ENCODE peak calls at places on chromosomes 5 and 9, in nine cellular contexts. W, Q, X, G, N, J, M, A and F are unnamed samples.
A peak's percentile ranks its signal among the peaks of the same experiment; 100 is the strongest.

GRCh38 chr5:104241051-104241450 is 678.5 kb upstream of the NUDT12 start:
- DNase-seq in W (no peak), Q (no peak), X (peak; percentile 73), G (no peak), N (no peak), J (no peak), M (no peak), A (peak; percentile 16), F (peak; percentile 19)

GRCh38 chr9:89278997-89279739 is 31.8 kb upstream of the CKS2 start:
- DNase-seq in W (no peak), Q (peak; percentile 68), X (no peak), G (peak; percentile 51), N (no peak), J (no peak), M (peak; percentile 38), A (peak; percentile 49), F (no peak)

GRCh38 chr5:107468286-107468685 is 202.5 kb downstream of the EFNA5 start:
- DNase-seq in W (no peak), Q (no peak), X (no peak), G (no peak), N (no peak), J (no peak), M (peak; percentile 20), A (no peak), F (no peak)

GRCh38 chr5:178772351-178772750 is 41.9 kb upstream of the ZNF354A start:
- DNase-seq in W (no peak), Q (no peak), X (no peak), G (no peak), N (no peak), J (peak; percentile 45), M (no peak), A (no peak), F (no peak)

GRCh38 chr5:103224118-103224893 is 34.3 kb upstream of the MACIR start:
- DNase-seq in W (no peak), Q (peak; percentile 45), X (no peak), G (peak; percentile 71), N (no peak), J (no peak), M (peak; percentile 50), A (peak; percentile 55), F (no peak)

GRCh38 chr9:32672478-32672877 is 37.0 kb upstream of the TAF1L start:
- DNase-seq in W (no peak), Q (no peak), X (no peak), G (peak; percentile 74), N (no peak), J (no peak), M (peak; percentile 99), A (peak; percentile 23), F (no peak)

GRCh38 chr9:123343428-123344272 is 12.3 kb upstream of the CRB2 start:
- DNase-seq in W (no peak), Q (no peak), X (no peak), G (no peak), N (no peak), J (no peak), M (peak; percentile 23), A (peak; percentile 39), F (no peak)

GRCh38 chr9:112081918-112082729 is 93.0 kb downstream of the SUSD1 start:
- DNase-seq in W (no peak), Q (no peak), X (no peak), G (no peak), N (no peak), J (no peak), M (no peak), A (no peak), F (no peak)

GRCh38 chr5:150409638-150410523 is 2.8 kb downstream of the CD74 start:
- DNase-seq in W (peak; percentile 61), Q (peak; percentile 91), X (peak; percentile 91), G (peak; percentile 86), N (peak; percentile 52), J (peak; percentile 82), M (peak; percentile 79), A (peak; percentile 80), F (peak; percentile 34)

GRCh38 chr5:150404991-150405816 is 7.5 kb downstream of the CD74 start:
- DNase-seq in W (no peak), Q (no peak), X (no peak), G (no peak), N (no peak), J (no peak), M (no peak), A (no peak), F (no peak)

GRCh38 chr5:150404121-150404990 is 8.4 kb downstream of the CD74 start:
- DNase-seq in W (no peak), Q (no peak), X (no peak), G (no peak), N (no peak), J (no peak), M (no peak), A (no peak), F (no peak)

GRCh38 chr5:150406120-150407096 is 6.3 kb downstream of the CD74 start:
- DNase-seq in W (no peak), Q (no peak), X (no peak), G (no peak), N (no peak), J (no peak), M (no peak), A (no peak), F (no peak)

GRCh38 chr5:150407097-150407720 is 5.5 kb downstream of the CD74 start:
- DNase-seq in W (no peak), Q (no peak), X (no peak), G (no peak), N (no peak), J (no peak), M (no peak), A (no peak), F (no peak)
- H3K27ac ChIP-seq in W (no peak overlapping the region), Q (no peak overlapping the region), X (peak overlapping the region; percentile 21), G (no peak overlapping the region), N (peak overlapping the region; percentile 91), J (no peak overlapping the region), M (no peak overlapping the region), A (no peak overlapping the region), F (no peak overlapping the region)

GRCh38 chr5:956941-957729 is 51.5 kb upstream of the NKD2 start:
- DNase-seq in W (no peak), Q (peak; percentile 28), X (no peak), G (peak; percentile 66), N (no peak), J (no peak), M (peak; percentile 92), A (peak; percentile 46), F (no peak)

GRCh38 chr5:960551-960950 is 48.1 kb upstream of the NKD2 start:
- DNase-seq in W (no peak), Q (peak; percentile 17), X (no peak), G (no peak), N (no peak), J (peak; percentile 70), M (no peak), A (no peak), F (no peak)

GRCh38 chr5:957730-958485 is 50.7 kb upstream of the NKD2 start:
- DNase-seq in W (no peak), Q (peak; percentile 41), X (no peak), G (no peak), N (no peak), J (no peak), M (no peak), A (no peak), F (no peak)

GRCh38 chr5:959581-960531 is 48.7 kb upstream of the NKD2 start:
- DNase-seq in W (no peak), Q (peak; percentile 29), X (no peak), G (no peak), N (no peak), J (peak; percentile 50), M (no peak), A (no peak), F (no peak)

DNA sequence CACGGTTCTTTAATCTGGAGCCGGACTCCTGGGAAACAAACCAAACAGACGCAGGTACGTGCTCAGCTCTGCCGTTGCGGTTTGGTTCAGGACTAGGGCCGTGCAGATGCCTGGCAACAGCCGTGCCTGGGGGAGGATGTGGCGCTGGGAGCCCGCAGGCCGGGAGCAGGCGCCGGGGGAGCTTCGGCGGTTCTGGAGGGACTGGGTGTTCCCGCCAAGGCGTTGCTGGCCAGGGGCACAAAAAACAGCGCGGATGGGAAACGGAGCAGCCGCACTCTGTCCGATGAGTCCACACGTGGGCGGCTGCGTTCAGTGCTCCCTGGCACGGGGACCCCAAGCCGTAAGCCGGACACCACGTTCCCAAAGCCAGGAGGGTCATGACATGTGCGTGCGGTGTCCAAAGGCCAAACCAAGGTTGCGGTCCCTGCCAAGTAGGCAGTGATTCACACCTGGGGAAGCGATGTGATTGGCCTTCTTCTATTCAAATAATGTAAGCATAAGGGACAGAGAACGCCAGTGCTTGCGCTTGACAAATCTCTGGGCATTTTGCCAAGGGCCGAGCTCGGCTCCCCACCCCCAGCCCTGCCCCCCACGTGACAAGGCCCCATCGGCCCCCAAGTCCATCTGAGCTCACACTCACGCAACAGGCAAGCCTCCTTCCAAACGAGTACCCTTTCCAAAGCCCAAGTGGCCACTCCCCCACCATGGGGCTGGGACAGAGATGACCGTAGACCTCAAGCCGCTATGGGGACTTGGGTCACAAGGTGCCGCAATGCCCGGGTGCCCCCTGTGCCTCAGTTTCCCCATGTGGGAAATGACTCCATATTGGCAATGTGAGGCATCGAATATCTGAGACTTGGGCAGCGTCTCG is 49.7 kb upstream of the NKD2 start:
- DNase-seq in W (no peak), Q (peak; percentile 43), X (no peak), G (peak; percentile 80), N (no peak), J (peak; percentile 70), M (peak; percentile 70), A (peak; percentile 72), F (no peak)
- H3K27ac ChIP-seq in W (no peak overlapping the region), Q (no peak overlapping the region), X (peak overlapping the region; percentile 64), G (peak overlapping the region; percentile 89), N (no peak overlapping the region), J (no peak overlapping the region), M (no peak overlapping the region), A (no peak overlapping the region), F (no peak overlapping the region)

GRCh38 chr5:150317048-150318003 is 14.6 kb upstream of the ARSI start:
- DNase-seq in W (no peak), Q (peak; percentile 63), X (no peak), G (peak; percentile 94), N (no peak), J (no peak), M (peak; percentile 94), A (peak; percentile 96), F (no peak)
- H3K27ac ChIP-seq in W (no peak overlapping the region), Q (peak overlapping the region; percentile 84), X (no peak overlapping the region), G (peak overlapping the region; percentile 91), N (no peak overlapping the region), J (no peak overlapping the region), M (peak overlapping the region; percentile 97), A (peak overlapping the region; percentile 92), F (no peak overlapping the region)

GRCh38 chr9:121698627-121699270 is 47.3 kb downstream of the DAB2IP start:
- DNase-seq in W (no peak), Q (peak; percentile 96), X (no peak), G (no peak), N (no peak), J (no peak), M (no peak), A (no peak), F (no peak)

GRCh38 chr9:121700165-121700830 is 48.9 kb downstream of the DAB2IP start:
- DNase-seq in W (no peak), Q (peak; percentile 78), X (peak; percentile 85), G (peak; percentile 58), N (peak; percentile 41), J (peak; percentile 88), M (no peak), A (peak; percentile 99), F (no peak)

GRCh38 chr9:121701736-121702261 is 50.4 kb downstream of the DAB2IP start:
- DNase-seq in W (no peak), Q (no peak), X (no peak), G (no peak), N (no peak), J (no peak), M (no peak), A (no peak), F (no peak)

GRCh38 chr9:121699271-121700164 is 48.1 kb downstream of the DAB2IP start:
- DNase-seq in W (no peak), Q (peak; percentile 74), X (peak; percentile 84), G (no peak), N (peak; percentile 42), J (peak; percentile 88), M (peak; percentile 44), A (peak; percentile 60), F (peak; percentile 28)

GRCh38 chr9:121700831-121701419 is 49.5 kb downstream of the DAB2IP start:
- DNase-seq in W (no peak), Q (peak; percentile 70), X (no peak), G (no peak), N (no peak), J (no peak), M (no peak), A (no peak), F (no peak)
- H3K27ac ChIP-seq in W (peak overlapping the region; percentile 25), Q (peak overlapping the region; percentile 87), X (peak overlapping the region; percentile 43), G (no peak overlapping the region), N (peak overlapping the region; percentile 36), J (no peak overlapping the region), M (no peak overlapping the region), A (peak overlapping the region; percentile 79), F (no peak overlapping the region)